ENCODE peak calls at places on chromosomes 16 and 17, in four cellular contexts. X, P, N and O are unnamed samples.

GRCh38 chr17:1160591-1161041 is 19.2 kb downstream of the ABR start:
- DNase-seq in X (no peak), N (no peak), P (peak; percentile 84), O (no peak)

GRCh38 chr16:46859719-46860152 is 24.4 kb upstream of the GPT2 start:
- DNase-seq in P (no peak), X (peak; percentile 91), N (no peak), O (peak; percentile 44)

GRCh38 chr17:74185786-74186185 is 17.7 kb upstream of the RPL38 start:
- DNase-seq in P (no peak), X (no peak), N (no peak), O (no peak)

GRCh38 chr16:73150790-73151189 is 102.9 kb upstream of the ZFHX3 start:
- DNase-seq in N (no peak), P (no peak), X (no peak), O (no peak)

GRCh38 chr16:1781758-1782407 is 488 bp downstream of the SPSB3 start:
- DNase-seq in P (no peak), X (peak; percentile 6), N (no peak), O (peak; percentile 55)

GRCh38 chr16:2074071-2074470 is 26.3 kb downstream of the TSC2 start:
- DNase-seq in P (no peak), X (no peak), N (no peak), O (no peak)

GRCh38 chr17:59842901-59843652 is 49.7 kb downstream of the TUBD1 start:
- DNase-seq in X (peak; percentile 97), P (peak; percentile 37), N (no peak), O (peak; percentile 73)

GRCh38 chr16:69386596-69386995 is 789 bp upstream of the TERF2 start:
- DNase-seq in N (no peak), X (peak; percentile 39), P (no peak), O (no peak)

GRCh38 chr17:60315650-60316049 is 76.3 kb downstream of the USP32 start:
- DNase-seq in P (no peak), X (no peak), N (no peak), O (no peak)

GRCh38 chr16:87958632-87959031 is 7.4 kb downstream of the BANP start:
- DNase-seq in P (no peak), X (no peak), N (no peak), O (no peak)

GRCh38 chr17:59746849-59747445 is 39.5 kb downstream of the VMP1 start:
- DNase-seq in N (no peak), P (no peak), X (peak; percentile 71), O (peak; percentile 26)

GRCh38 chr16:53042235-53042645 is 10.5 kb downstream of the CHD9NB start:
- DNase-seq in P (no peak), N (no peak), X (no peak), O (peak; percentile 56)

GRCh38 chr16:85416267-85417109 is 196.6 kb upstream of the GSE1 start:
- DNase-seq in N (no peak), X (peak; percentile 15), P (peak; percentile 82), O (peak; percentile 78)

GRCh38 chr17:75130632-75131277 is 787 bp downstream of the NT5C start:
- DNase-seq in N (no peak), X (peak; percentile 58), P (peak; percentile 86), O (peak; percentile 91)

GRCh38 chr16:66367968-66368891 is 1.7 kb downstream of the CDH5 start:
- DNase-seq in N (no peak), P (peak; percentile 56), X (no peak), O (no peak)

GRCh38 chr16:85428168-85428898 is 184.8 kb upstream of the GSE1 start:
- DNase-seq in X (no peak), N (no peak), P (peak; percentile 60), O (no peak)

GRCh38 chr17:79612468-79613194 is 1.8 kb upstream of the RBFOX3 start:
- DNase-seq in N (peak; percentile 78), P (peak; percentile 96), X (peak; percentile 5), O (peak; percentile 80)

GRCh38 chr17:73175962-73176565 is 11.3 kb downstream of the SSTR2 start:
- DNase-seq in X (no peak), N (no peak), P (no peak), O (no peak)

GRCh38 chr16:50198802-50199410 is 45.8 kb downstream of the TENT4B start:
- DNase-seq in P (no peak), X (no peak), N (no peak), O (no peak)

GRCh38 chr16:75195811-75196790 is 10.9 kb downstream of the CTRB2 start:
- DNase-seq in N (no peak), P (no peak), X (no peak), O (no peak)
- H3K56ac ChIP-seq in N (no peak overlapping the region), P (no peak overlapping the region), X (no peak overlapping the region), O (no peak overlapping the region)

GRCh38 chr16:19136549-19137196 is 22.9 kb downstream of the ITPRIPL2 start:
- DNase-seq in X (peak; percentile 53), N (no peak), P (no peak), O (no peak)

GRCh38 chr16:19137201-19137601 is 23.4 kb downstream of the ITPRIPL2 start:
- DNase-seq in X (no peak), N (no peak), P (no peak), O (no peak)

GRCh38 chr16:19138601-19139000 is 24.8 kb downstream of the ITPRIPL2 start:
- DNase-seq in X (peak; percentile 89), P (no peak), N (no peak), O (peak; percentile 65)

GRCh38 chr16:19135896-19136438 is 22.2 kb downstream of the ITPRIPL2 start:
- DNase-seq in P (no peak), X (peak; percentile 50), N (no peak), O (peak; percentile 69)

GRCh38 chr16:19137621-19138128 is 23.9 kb downstream of the ITPRIPL2 start:
- DNase-seq in X (no peak), P (no peak), N (no peak), O (no peak)
- H2BK5ac ChIP-seq in X (no peak overlapping the region), P (no peak overlapping the region), N (no peak overlapping the region), O (no peak overlapping the region)

DNA sequence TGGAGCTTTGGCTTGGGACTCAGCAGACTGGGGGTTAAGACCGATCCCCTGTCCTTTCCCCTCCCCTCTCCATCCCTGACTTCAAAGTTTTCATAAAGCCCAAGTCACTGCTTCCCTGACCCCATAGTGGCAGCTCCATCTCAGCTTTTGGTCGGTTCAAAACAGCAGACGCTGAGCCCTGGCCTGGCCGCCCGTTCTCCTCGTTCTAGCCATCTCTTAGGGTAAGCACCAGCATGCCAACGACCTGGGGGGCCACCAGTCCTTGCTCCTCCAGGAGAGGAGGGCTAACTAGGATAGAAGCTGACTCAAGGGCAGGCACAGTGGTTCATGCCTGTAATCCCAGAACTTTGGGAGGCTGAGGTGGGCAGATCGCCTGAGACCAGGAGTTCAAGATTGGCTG is 1.5 kb upstream of the HIGD1B start:
- DNase-seq in X (no peak), P (no peak), N (no peak), O (no peak)
- H3K4me1 ChIP-seq in X (peaks cover 13% of the 10 kb centered on the region), P (peaks cover 15% of the 10 kb centered on the region), N (peaks cover 12% of the 10 kb centered on the region), O (peaks cover 8% of the 10 kb centered on the region)

DNA sequence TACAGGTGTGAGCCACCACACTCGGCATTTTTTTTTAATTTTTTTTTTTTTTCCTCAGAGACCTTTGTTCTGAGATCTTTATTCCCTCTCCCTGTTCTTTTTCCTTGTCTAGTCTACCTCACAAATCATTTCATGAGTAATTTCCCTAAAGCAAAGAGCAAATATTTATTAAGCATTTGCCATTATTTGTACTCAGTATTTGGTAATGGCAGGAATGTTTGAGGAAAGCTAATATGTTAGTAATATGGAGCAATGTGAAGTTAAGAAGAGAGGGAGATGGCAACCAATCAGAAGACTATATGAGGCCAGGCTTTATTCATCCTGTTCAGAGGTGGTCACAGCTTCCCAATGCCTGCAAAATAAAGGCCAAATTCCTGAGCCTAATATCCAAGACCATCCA is 13.3 kb downstream of the CENPV start:
- DNase-seq in N (no peak), P (no peak), X (no peak), O (no peak)
- H3K56ac ChIP-seq in N (no peak overlapping the region), P (no peak overlapping the region), X (no peak overlapping the region), O (no peak overlapping the region)

GRCh38 chr16:30086291-30087140 is 5.2 kb downstream of the TBX6 start:
- DNase-seq in N (no peak), P (no peak), X (no peak), O (no peak)

GRCh38 chr16:30090607-30091332 is 954 bp downstream of the TBX6 start:
- DNase-seq in P (no peak), X (no peak), N (no peak), O (no peak)

GRCh38 chr16:30088237-30088831 is 3.4 kb downstream of the TBX6 start:
- DNase-seq in X (no peak), P (no peak), N (no peak), O (no peak)

GRCh38 chr16:30087181-30087898 is 4.4 kb downstream of the TBX6 start:
- DNase-seq in P (no peak), N (no peak), X (no peak), O (no peak)

GRCh38 chr16:30088832-30089624 is 2.7 kb downstream of the TBX6 start:
- DNase-seq in P (no peak), X (no peak), N (no peak), O (peak; percentile 42)
- H2BK5ac ChIP-seq in P (no peak overlapping the region), X (no peak overlapping the region), N (peak overlapping the region; percentile 16), O (no peak overlapping the region)

DNA sequence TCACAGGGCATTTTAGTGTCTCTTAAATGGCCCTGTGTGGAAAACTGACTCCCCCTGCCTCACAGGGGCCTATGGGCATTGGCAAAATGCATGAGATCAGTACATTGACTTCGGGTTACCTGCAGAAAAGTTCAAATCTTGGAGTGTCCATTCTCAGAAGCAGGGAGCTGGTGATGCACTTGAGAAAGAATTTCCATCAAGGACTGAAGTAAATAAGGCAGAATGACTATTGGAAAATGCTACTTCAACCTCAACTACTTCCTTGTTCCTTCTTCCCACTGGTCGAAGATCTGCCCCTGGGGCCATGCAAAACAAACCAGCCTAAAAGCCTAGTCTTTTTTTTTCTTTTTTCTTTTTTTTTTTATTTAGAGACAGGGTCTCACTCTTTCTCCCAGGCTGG is 13.8 kb upstream of the GSDMA start:
- DNase-seq in X (no peak), P (no peak), N (no peak), O (no peak)
- H3K4me1 ChIP-seq in X (peaks cover 7% of the 10 kb centered on the region), P (no peaks in the 10 kb centered on the region), N (no peaks in the 10 kb centered on the region), O (peaks cover 3% of the 10 kb centered on the region)

DNA sequence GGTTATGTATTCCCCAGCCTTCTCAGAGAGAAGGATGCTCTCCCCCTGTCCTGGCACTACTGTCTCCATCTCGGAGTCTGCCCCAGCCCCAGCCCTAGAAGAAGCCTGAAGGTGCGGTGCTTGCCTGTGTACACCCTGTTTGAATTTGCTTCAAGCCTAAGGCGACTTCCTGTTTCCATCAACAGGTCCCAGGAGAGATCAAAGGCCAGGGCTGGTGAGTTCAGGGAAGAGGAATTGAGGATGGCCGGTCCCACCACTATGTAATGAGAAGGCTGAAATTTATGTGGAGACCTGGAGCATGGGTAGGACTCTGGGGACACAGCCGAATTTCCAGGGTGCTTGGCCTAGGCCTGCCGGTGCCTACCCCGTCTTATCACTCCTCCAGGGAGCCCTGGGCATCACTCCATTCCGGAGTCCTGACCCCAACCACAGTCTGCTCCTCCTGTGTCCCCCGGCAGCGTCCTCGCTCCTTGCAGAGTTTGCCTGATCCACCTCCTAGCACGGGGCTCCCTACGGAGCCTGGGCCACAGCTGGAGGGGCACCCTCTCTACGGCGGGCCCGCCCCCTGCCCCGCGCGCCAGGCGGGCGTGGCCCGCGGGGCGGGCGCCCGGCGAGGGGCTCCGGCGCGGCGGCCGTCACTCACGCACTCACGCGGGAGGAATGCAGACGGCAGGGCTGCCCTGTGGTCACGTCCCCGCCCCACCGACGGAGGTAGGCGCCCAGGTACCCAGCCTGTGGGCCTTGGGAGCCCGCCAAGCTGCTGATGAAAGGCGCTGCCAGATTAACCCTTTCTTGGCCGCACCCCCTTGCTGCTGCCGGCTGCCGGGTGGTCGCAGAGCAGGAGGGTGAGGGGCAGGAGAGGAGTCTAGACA is 53.8 kb upstream of the TAC4 start:
- DNase-seq in P (no peak), N (no peak), X (no peak), O (peak; percentile 57)
- H3K56ac ChIP-seq in P (no peak overlapping the region), N (no peak overlapping the region), X (no peak overlapping the region), O (peak overlapping the region; percentile 42)